ENCODE peak calls at places on chromosome 17, in six cellular contexts. I is Peyer's patch, Z is heart right ventricle, J is AG04450, E is mammary epithelial cell, K is PC-3. W is an unnamed sample. For H3K27me3, the result is how much of the 10 kb centered on the place peaks cover.

GRCh38 chr17:2792541-2793169 is 3.6 kb upstream of the RAP1GAP2 start:
- DNase-seq in E (no peak), I (peak), J (no peak), K (no peak), Z (no peak), W (no peak)

GRCh38 chr17:29141484-29141835 is 38.7 kb downstream of the MYO18A start:
- DNase-seq in K (no peak), I (peak), Z (no peak), E (no peak), J (no peak), W (no peak)

GRCh38 chr17:74773871-74774286 is 2.3 kb downstream of the NAT9 start:
- DNase-seq in Z (no peak), J (no peak), I (no peak), E (no peak), K (no peak), W (no peak)

GRCh38 chr17:82054351-82055022 is 2.8 kb downstream of the GPS1 start:
- DNase-seq in Z (no peak), E (no peak), I (no peak), K (no peak), J (no peak), W (no peak)

GRCh38 chr17:82611140-82612058 is 36.8 kb downstream of the WDR45B start:
- DNase-seq in E (no peak), I (no peak), Z (no peak), K (no peak), J (no peak), W (no peak)

GRCh38 chr17:2067048-2067452 is 12.1 kb downstream of the HIC1 start:
- DNase-seq in K (no peak), I (no peak), Z (no peak), J (no peak), E (no peak), W (no peak)

GRCh38 chr17:7932949-7933348 is 943 bp downstream of the CNTROB start:
- DNase-seq in J (no peak), Z (no peak), E (peak), I (no peak), K (peak), W (peak)

GRCh38 chr17:4475001-4475400 is 23.7 kb upstream of the SPNS2 start:
- DNase-seq in Z (no peak), K (no peak), I (no peak), E (no peak), J (no peak), W (no peak)

GRCh38 chr17:47687748-47688147 is 6.2 kb upstream of the TBKBP1 start:
- DNase-seq in E (no peak), Z (no peak), J (no peak), K (no peak), I (no peak), W (no peak)

GRCh38 chr17:81990836-81991683 is 13.6 kb downstream of the ASPSCR1 start:
- DNase-seq in I (no peak), K (no peak), E (no peak), J (no peak), Z (no peak), W (no peak)

DNA sequence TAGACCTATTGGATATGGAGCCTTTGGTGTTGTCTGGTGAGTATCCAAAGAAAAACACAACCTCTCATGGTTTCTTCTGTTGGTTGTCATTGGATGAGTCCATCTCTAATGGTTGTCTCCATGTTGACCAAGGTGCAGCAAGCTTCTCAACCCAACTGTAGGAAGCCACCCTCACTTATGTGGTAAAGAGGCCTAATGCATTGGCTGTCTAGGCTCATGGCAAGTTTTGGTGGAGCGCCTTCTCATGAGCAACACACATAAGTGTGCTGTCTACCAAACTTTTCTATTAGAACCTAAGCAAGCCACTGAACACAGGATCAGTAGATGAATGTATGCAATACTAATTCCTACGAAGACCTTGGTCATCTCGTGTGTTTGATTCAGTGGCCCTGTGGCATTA is 819 bp downstream of the NLK start:
- DNase-seq in E (no peak), I (no peak), J (no peak), Z (no peak), K (no peak), W (no peak)
- H3K4me3 ChIP-seq in E (no peak), I (no peak), J (peak), Z (peak), K (peak), W (no peak)

DNA sequence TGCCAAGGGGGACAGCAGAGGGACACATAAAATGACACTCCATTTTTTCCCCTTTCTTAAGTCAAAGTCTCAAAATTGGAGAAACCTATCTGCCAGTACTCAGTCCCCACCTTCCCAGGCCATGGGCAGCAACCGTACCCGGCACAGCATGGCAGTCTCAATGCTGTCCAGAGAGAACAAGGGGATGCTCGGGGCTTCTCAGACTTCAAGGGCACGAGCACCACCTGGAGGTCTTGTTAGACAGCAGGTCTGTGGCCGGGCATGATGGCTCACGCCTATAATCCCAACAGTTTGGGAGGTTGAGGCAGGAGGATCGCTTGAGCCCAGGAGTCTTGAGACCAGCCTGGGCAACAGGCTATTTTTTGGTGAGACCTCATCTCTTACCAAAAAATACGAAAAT is 3.2 kb downstream of the DNAH17 start:
- DNase-seq in Z (no peak), E (no peak), I (no peak), J (no peak), K (peak), W (no peak)
- H3K27me3 ChIP-seq in Z (under half), E (under half), I (under half), J (under half), K (under half), W (under half)

DNA sequence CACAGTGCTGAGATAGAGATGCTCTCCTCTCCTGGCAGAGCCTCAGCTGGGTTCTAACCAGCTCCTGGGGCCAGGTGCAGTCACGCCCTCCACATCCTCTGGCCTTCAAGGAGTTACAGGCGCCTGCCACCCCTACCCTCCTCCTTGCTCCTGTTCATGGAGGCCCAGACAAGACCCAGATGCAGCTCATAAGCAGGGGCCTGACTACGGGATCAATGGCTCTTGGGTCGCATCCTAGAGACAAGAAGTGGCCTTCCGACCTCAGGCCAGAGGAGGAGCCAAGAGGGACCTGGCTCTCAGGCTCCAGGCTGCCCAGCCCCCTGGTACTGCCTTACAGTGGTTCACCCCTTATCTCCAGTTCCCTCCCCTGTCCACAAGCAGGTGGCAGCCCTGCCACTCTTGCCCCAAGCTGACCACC is 23.0 kb downstream of the ARHGAP27 start:
- DNase-seq in I (no peak), Z (no peak), J (no peak), K (no peak), E (no peak), W (no peak)
- H3K4me3 ChIP-seq in I (peak), Z (peak), J (no peak), K (no peak), E (no peak), W (no peak)

GRCh38 chr17:21081967-21082366 is 39.2 kb upstream of the USP22 start:
- DNase-seq in E (peak), Z (no peak), I (no peak), K (peak), J (no peak), W (no peak)
- H3K27me3 ChIP-seq in E (under half), Z (under half), I (under half), K (under half), J (under half), W (under half)

DNA sequence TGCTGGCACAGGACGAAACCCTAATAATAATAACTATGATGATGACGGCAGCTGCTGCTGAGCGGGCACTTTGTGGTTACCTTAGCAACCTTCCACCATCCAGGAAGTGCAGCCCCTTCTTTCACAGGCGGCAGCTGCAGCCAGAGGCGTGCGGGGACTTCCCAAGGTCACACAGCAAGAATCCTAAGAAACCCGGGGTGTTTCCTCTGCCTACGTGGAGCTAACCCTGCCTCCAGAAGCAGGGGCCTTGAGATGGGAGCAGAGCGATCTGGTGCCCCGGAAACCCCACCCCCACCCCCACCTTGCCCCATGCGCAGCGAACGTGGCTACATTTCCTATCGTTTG is 22.4 kb upstream of the EIF1 start:
- DNase-seq in Z (no peak), J (peak), E (peak), K (peak), I (peak), W (no peak)
- H3K4me3 ChIP-seq in Z (peak), J (peak), E (no peak), K (peak), I (peak), W (peak)

GRCh38 chr17:61402073-61402541 is 2.5 kb downstream of the TBX2 start:
- DNase-seq in K (no peak), J (no peak), Z (no peak), I (no peak), E (no peak), W (no peak)
- H3K27me3 ChIP-seq in K (under half), J (under half), Z (half or more), I (half or more), E (under half), W (half or more)

GRCh38 chr17:75941442-75941819 is 589 bp upstream of the FBF1 start:
- DNase-seq in J (no peak), Z (no peak), I (no peak), K (no peak), E (no peak), W (no peak)
- H3K4me3 ChIP-seq in J (peak), Z (peak), I (peak), K (peak), E (peak), W (peak)

GRCh38 chr17:58387834-58388233 is 29.5 kb downstream of the RNF43 start:
- DNase-seq in J (no peak), I (no peak), K (peak), Z (no peak), E (no peak), W (no peak)
- H3K27me3 ChIP-seq in J (under half), I (under half), K (under half), Z (under half), E (under half), W (under half)

DNA sequence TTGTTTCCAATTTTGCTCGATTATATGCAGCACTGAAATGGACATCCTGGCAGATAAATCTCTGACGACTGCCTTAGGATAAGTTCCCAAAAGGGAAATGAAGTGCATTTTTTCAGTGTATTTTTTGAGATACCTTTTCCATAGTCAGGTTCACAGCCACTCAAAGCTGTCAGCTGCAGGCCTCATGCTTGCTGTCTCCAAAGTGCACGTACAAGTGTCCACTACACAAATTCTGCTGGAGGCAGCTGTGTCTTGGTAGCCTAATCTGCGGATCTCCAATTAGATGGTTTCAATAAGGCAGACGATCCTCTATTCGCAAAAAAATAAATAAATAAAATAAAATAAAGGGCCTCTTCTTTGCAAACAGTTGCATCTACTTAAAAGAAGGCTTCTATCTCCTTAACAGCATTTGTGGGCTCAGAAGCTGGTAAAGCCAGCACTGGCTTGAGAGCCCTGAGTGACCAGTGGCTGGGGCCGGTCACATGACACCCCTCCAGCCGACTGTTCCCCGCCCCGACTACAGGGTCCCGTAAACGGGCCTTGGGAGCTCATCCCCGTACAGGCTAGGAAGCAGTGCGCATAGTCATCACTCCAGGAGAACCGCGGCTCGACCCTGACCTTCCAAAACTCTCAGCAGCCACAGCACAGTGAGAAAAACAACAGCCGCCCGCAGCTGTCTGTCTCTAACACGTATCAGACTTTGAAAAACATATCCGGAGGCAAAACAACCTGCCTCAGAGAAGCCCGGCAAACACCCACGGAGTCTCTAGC is 18.8 kb downstream of the RPH3AL start:
- DNase-seq in K (no peak), E (no peak), J (peak), Z (peak), I (peak), W (no peak)
- H3K4me3 ChIP-seq in K (no peak), E (no peak), J (no peak), Z (peak), I (no peak), W (no peak)